ENCODE peak calls at places on chromosomes 5 and 9, in four cellular contexts. P is Caco-2, W is Calu3, F is Panc1. G is an unnamed sample.

GRCh38 chr9:35295369-35296036 is 133.7 kb downstream of the UNC13B start:
- DNase-seq in P (no peak), W (no peak), F (no peak), G (no peak)

GRCh38 chr5:57216714-57217113 is 42.9 kb downstream of the GPBP1 start:
- DNase-seq in P (no peak), W (no peak), F (no peak), G (no peak)

GRCh38 chr5:159324097-159324760 is 6.1 kb downstream of the IL12B start:
- DNase-seq in P (no peak), W (no peak), F (no peak), G (no peak)

GRCh38 chr9:113990975-113991471 is 87.1 kb downstream of the AMBP start:
- DNase-seq in P (no peak), W (no peak), F (no peak), G (no peak)

GRCh38 chr5:43547532-43547931 is 9.3 kb downstream of the PAIP1 start:
- DNase-seq in P (no peak), W (no peak), F (no peak), G (no peak)

GRCh38 chr5:20537911-20538310 is 549.9 kb upstream of the CDH18 start:
- DNase-seq in P (no peak), W (no peak), F (no peak), G (no peak)

GRCh38 chr9:93266521-93267001 is 82.6 kb downstream of the WNK2 start:
- DNase-seq in P (no peak), W (no peak), F (no peak), G (no peak)

GRCh38 chr5:761854-762685 is 22.5 kb downstream of the ZDHHC11B start:
- DNase-seq in P (no peak), W (no peak), F (no peak), G (peak; percentile 72)

GRCh38 chr5:81391-82021 is 10.5 kb upstream of the PLEKHG4B start:
- DNase-seq in P (no peak), W (no peak), F (no peak), G (no peak)

GRCh38 chr5:175216991-175217390 is 227.0 kb downstream of the DRD1 start:
- DNase-seq in P (no peak), W (no peak), F (no peak), G (no peak)

GRCh38 chr9:89678394-89679005 is 73.7 kb downstream of the GADD45G start:
- DNase-seq in P (no peak), W (no peak), F (no peak), G (peak; percentile 89)